ENCODE peak calls at places on chromosomes 1 and 21, in nine cellular contexts. Q is astrocyte of the spinal cord, X is uterus, K is cardiac muscle cell, M is GM23338, B is right lobe of liver, V is endothelial cell of umbilical vein, I is AG04449, L is astrocyte of the cerebellum. Z is an unnamed sample.
A peak's percentile ranks its signal among the peaks of the same experiment; 100 is the strongest.

GRCh38 chr1:21012937-21013336 is 163.8 kb downstream of the EIF4G3 start:
- DNase-seq in Q (peak; percentile 64), X (no peak), K (peak; percentile 62), M (no peak), B (no peak), V (no peak), I (no peak), L (peak; percentile 90), Z (no peak)

GRCh38 chr1:78415165-78415564 is 75.6 kb upstream of the PTGFR start:
- DNase-seq in Q (no peak), X (no peak), K (no peak), M (no peak), B (no peak), V (no peak), I (no peak), L (no peak), Z (no peak)

GRCh38 chr1:231374394-231374793 is 36.3 kb downstream of the SPRTN start:
- DNase-seq in Q (no peak), X (no peak), K (no peak), M (no peak), B (no peak), V (no peak), I (no peak), L (no peak), Z (no peak)

GRCh38 chr1:204317170-204317569 is 42.6 kb downstream of the PLEKHA6 start:
- DNase-seq in Q (no peak), X (no peak), K (no peak), M (no peak), B (no peak), V (no peak), I (no peak), L (no peak), Z (no peak)

GRCh38 chr1:157001304-157001703 is 44.2 kb downstream of the ARHGEF11 start:
- DNase-seq in Q (peak; percentile 24), X (no peak), K (no peak), M (no peak), B (no peak), V (no peak), I (no peak), L (peak; percentile 9), Z (no peak)

GRCh38 chr1:210384625-210385024 is 55.9 kb downstream of the HHAT start:
- DNase-seq in Q (peak; percentile 77), X (no peak), K (no peak), M (no peak), B (no peak), V (no peak), I (no peak), L (no peak), Z (no peak)

GRCh38 chr21:45987121-45987711 is 5.6 kb downstream of the COL6A1 start:
- DNase-seq in Q (no peak), X (peak; percentile 29), K (no peak), M (no peak), B (peak; percentile 15), V (no peak), I (no peak), L (no peak), Z (no peak)

GRCh38 chr1:116372186-116372585 is 858 bp upstream of the ATP1A1 start:
- DNase-seq in Q (no peak), X (no peak), K (no peak), M (peak; percentile 78), B (no peak), V (no peak), I (no peak), L (no peak), Z (no peak)

GRCh38 chr21:42591170-42591869 is 62.1 kb upstream of the PDE9A start:
- DNase-seq in Q (no peak), X (no peak), K (no peak), M (no peak), B (no peak), V (no peak), I (no peak), L (no peak), Z (no peak)

GRCh38 chr1:212689196-212689710 is 10.4 kb downstream of the BATF3 start:
- DNase-seq in Q (no peak), X (no peak), K (no peak), M (no peak), B (no peak), V (no peak), I (no peak), L (no peak), Z (no peak)

GRCh38 chr1:21604208-21604957 is 64.8 kb downstream of the RAP1GAP start:
- DNase-seq in Q (no peak), X (no peak), K (no peak), M (no peak), B (no peak), V (no peak), I (no peak), L (no peak), Z (no peak)

GRCh38 chr1:86706018-86706417 is 1.6 kb downstream of the SH3GLB1 start:
- DNase-seq in Q (no peak), X (no peak), K (no peak), M (no peak), B (no peak), V (peak; percentile 44), I (no peak), L (no peak), Z (no peak)
- H3K4me3 ChIP-seq in Q (peak overlapping the region; percentile 91), X (peak overlapping the region; percentile 86), K (peak overlapping the region; percentile 72), M (peak overlapping the region; percentile 82), B (peak overlapping the region; percentile 78), V (peak overlapping the region; percentile 88), I (peak overlapping the region; percentile 83), L (peak overlapping the region; percentile 82), Z (peak overlapping the region; percentile 83)

GRCh38 chr1:89624715-89625323 is 8.1 kb upstream of the LRRC8C start:
- DNase-seq in Q (no peak), X (no peak), K (no peak), M (no peak), B (no peak), V (no peak), I (no peak), L (no peak), Z (no peak)

GRCh38 chr1:89620664-89621063 is 12.3 kb upstream of the LRRC8C start:
- DNase-seq in Q (no peak), X (no peak), K (no peak), M (no peak), B (no peak), V (no peak), I (no peak), L (no peak), Z (no peak)

GRCh38 chr1:89627596-89627962 is 5.3 kb upstream of the LRRC8C start:
- DNase-seq in Q (no peak), X (no peak), K (no peak), M (no peak), B (no peak), V (no peak), I (no peak), L (no peak), Z (no peak)

GRCh38 chr1:89624314-89624713 is 8.6 kb upstream of the LRRC8C start:
- DNase-seq in Q (no peak), X (no peak), K (no peak), M (no peak), B (no peak), V (no peak), I (no peak), L (no peak), Z (no peak)

GRCh38 chr1:89622895-89623294 is 10.0 kb upstream of the LRRC8C start:
- DNase-seq in Q (no peak), X (no peak), K (no peak), M (no peak), B (no peak), V (no peak), I (no peak), L (no peak), Z (no peak)
- TF ChIP-seq CTCF in Q (peak; percentile 14), X (no peak), K (peak; percentile 37), M (no peak), B (peak; percentile 3), V (no peak), I (no peak), L (no peak), Z (peak; percentile 26)

GRCh38 chr1:182620924-182621585 is 16.9 kb upstream of the RGS16 start:
- DNase-seq in Q (no peak), X (no peak), K (no peak), M (no peak), B (no peak), V (no peak), I (no peak), L (no peak), Z (no peak)

GRCh38 chr1:182622795-182623528 is 18.8 kb upstream of the RGS16 start:
- DNase-seq in Q (no peak), X (no peak), K (no peak), M (no peak), B (no peak), V (no peak), I (no peak), L (no peak), Z (no peak)

GRCh38 chr1:182626527-182626926 is 22.3 kb upstream of the RGS16 start:
- DNase-seq in Q (no peak), X (no peak), K (no peak), M (no peak), B (no peak), V (no peak), I (no peak), L (no peak), Z (no peak)

GRCh38 chr1:182625716-182626504 is 21.7 kb upstream of the RGS16 start:
- DNase-seq in Q (no peak), X (no peak), K (no peak), M (no peak), B (no peak), V (no peak), I (no peak), L (no peak), Z (no peak)

DNA sequence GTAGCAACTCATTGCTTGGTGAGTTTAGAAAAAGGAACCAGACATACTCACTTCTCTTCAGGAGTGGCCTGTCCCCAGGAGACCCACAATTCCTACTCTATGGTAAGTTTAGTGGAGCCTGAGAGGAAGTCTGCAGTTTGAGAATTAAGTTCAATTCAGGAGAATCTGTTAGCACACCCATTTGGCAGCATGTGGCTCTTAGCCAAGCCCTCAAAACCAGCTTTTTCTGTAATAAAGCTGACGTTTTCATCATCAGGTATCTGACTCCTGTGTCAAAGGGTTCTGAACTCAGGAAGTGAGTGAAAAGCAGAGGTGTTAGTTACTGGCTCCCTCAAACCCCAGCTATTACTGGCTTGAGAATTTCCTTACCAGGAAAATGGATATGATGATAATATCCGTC is 20.4 kb upstream of the RGS16 start:
- DNase-seq in Q (no peak), X (no peak), K (no peak), M (no peak), B (no peak), V (no peak), I (no peak), L (no peak), Z (no peak)
- H3K4me3 ChIP-seq in Q (no peak overlapping the region), X (no peak overlapping the region), K (no peak overlapping the region), M (no peak overlapping the region), B (no peak overlapping the region), V (no peak overlapping the region), I (no peak overlapping the region), L (no peak overlapping the region), Z (no peak overlapping the region)

DNA sequence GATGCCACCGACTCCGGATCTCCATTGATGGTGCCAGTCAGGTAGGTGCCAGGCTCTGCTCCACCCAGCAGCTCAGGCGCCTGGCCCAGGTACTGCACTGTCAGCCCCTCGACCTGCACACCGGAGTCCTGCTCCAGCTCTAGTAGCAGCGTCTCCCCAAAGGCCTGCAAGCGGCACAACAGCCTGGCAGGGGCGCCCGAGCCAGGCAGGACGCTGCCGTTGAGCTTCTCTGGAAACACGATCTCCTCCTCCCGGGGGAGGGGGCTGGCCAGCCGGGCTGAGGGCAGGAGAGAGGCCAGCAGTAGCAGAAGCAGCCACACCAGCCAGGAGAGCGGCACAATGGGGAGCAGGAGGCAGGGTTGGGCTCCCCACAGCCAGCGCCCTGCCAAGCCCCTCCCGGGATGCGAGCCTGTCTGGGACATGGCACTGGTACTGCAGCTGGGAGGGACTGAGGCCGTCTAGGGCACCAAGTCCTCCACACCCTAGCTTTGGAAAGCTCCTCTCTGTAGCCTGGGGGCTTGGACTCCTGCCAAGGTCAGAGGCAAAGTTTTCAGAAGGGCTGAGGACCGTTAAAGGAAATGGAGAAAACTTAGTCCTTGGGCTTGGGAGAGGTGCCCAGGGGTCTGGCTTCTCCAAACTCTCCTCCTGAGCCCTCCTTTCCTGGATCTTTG is 513 bp downstream of the ADAMTS4 start:
- DNase-seq in Q (peak; percentile 39), X (peak; percentile 57), K (peak; percentile 81), M (peak; percentile 87), B (peak; percentile 30), V (peak; percentile 62), I (no peak), L (no peak), Z (no peak)
- TF ChIP-seq CTCF in Q (peak; percentile 18), X (no peak), K (no peak), M (no peak), B (no peak), V (no peak), I (peak; percentile 20), L (no peak), Z (no peak)

Z was measured in AG09309.